ENCODE peak calls at places on chromosome 2, in seven cellular contexts. M is HepG2, W is hepatocyte, R is body of pancreas, Q is tibial nerve, Y is mesendoderm, I is aorta. L is an unnamed sample. For H3K27me3, the result is how much of the 10 kb centered on the place peaks cover.

GRCh38 chr2:112541315-112542122 is 746 bp upstream of the POLR1B start:
- DNase-seq in M (no peak), W (peak), R (peak), Q (no peak), Y (peak), I (peak), L (peak)

GRCh38 chr2:72148391-72148974 is 821 bp upstream of the CYP26B1 start:
- DNase-seq in M (no peak), W (peak), R (peak), Q (peak), Y (no peak), I (peak), L (no peak)

GRCh38 chr2:236507393-236508085 is 62.1 kb upstream of the ACKR3 start:
- DNase-seq in M (no peak), W (peak), R (peak), Q (no peak), Y (peak), I (peak), L (peak)

GRCh38 chr2:200603972-200604371 is 18.2 kb downstream of the AOX1 start:
- DNase-seq in M (peak), W (peak), R (no peak), Q (no peak), Y (peak), I (no peak), L (no peak)

GRCh38 chr2:3483227-3483985 is 35.9 kb downstream of the ADI1 start:
- DNase-seq in M (no peak), W (no peak), R (peak), Q (no peak), Y (peak), I (peak), L (peak)

GRCh38 chr2:129281761-129282160 is 697.7 kb upstream of the RAB6C start:
- DNase-seq in M (no peak), W (no peak), R (no peak), Q (no peak), Y (no peak), I (no peak), L (no peak)

GRCh38 chr2:152657042-152657441 is 60.2 kb downstream of the PRPF40A start:
- DNase-seq in M (no peak), W (no peak), R (no peak), Q (no peak), Y (no peak), I (no peak), L (no peak)

GRCh38 chr2:69770193-69770702 is 28.3 kb downstream of the ANXA4 start:
- DNase-seq in M (peak), W (peak), R (no peak), Q (peak), Y (peak), I (no peak), L (no peak)

GRCh38 chr2:59000796-59001195 is 759.7 kb upstream of the FANCL start:
- DNase-seq in M (no peak), W (no peak), R (no peak), Q (no peak), Y (no peak), I (no peak), L (no peak)

GRCh38 chr2:119697290-119698013 is 18.5 kb downstream of the TMEM177 start:
- DNase-seq in M (no peak), W (no peak), R (no peak), Q (no peak), Y (no peak), I (no peak), L (no peak)

GRCh38 chr2:225558425-225558824 is 158.9 kb downstream of the NYAP2 start:
- DNase-seq in M (no peak), W (no peak), R (no peak), Q (no peak), Y (no peak), I (no peak), L (no peak)

GRCh38 chr2:44941551-44942234 is at the start of gene SIX3:
- DNase-seq in M (no peak), W (no peak), R (no peak), Q (no peak), Y (peak), I (no peak), L (no peak)

GRCh38 chr2:207416936-207417718 is 112.6 kb upstream of the CREB1 start:
- DNase-seq in M (no peak), W (no peak), R (no peak), Q (no peak), Y (no peak), I (no peak), L (no peak)

GRCh38 chr2:167103028-167103756 is 214.9 kb downstream of the XIRP2 start:
- DNase-seq in M (peak), W (no peak), R (no peak), Q (no peak), Y (no peak), I (no peak), L (no peak)

GRCh38 chr2:194954216-194954615 is 702.8 kb upstream of the SLC39A10 start:
- DNase-seq in M (no peak), W (no peak), R (no peak), Q (no peak), Y (no peak), I (no peak), L (no peak)

GRCh38 chr2:149732001-149732685 is 144.6 kb upstream of the MMADHC start:
- DNase-seq in M (no peak), W (peak), R (no peak), Q (no peak), Y (no peak), I (no peak), L (no peak)

GRCh38 chr2:190766581-190766980 is 114.0 kb upstream of the GLS start:
- DNase-seq in M (no peak), W (no peak), R (no peak), Q (no peak), Y (no peak), I (no peak), L (no peak)

GRCh38 chr2:226652388-226652787 is 147.2 kb downstream of the IRS1 start:
- DNase-seq in M (no peak), W (no peak), R (no peak), Q (no peak), Y (no peak), I (no peak), L (no peak)

GRCh38 chr2:39313575-39313974 is 69.8 kb upstream of the CDKL4 start:
- DNase-seq in M (no peak), W (no peak), R (no peak), Q (no peak), Y (no peak), I (no peak), L (no peak)

GRCh38 chr2:241654551-241654950 is 17.1 kb downstream of the ATG4B start:
- DNase-seq in M (no peak), W (no peak), R (no peak), Q (no peak), Y (no peak), I (no peak), L (no peak)
- H3K4me3 ChIP-seq in M (no peak), W (no peak), R (no peak), Q (no peak), Y (no peak), I (no peak), L (no peak)

DNA sequence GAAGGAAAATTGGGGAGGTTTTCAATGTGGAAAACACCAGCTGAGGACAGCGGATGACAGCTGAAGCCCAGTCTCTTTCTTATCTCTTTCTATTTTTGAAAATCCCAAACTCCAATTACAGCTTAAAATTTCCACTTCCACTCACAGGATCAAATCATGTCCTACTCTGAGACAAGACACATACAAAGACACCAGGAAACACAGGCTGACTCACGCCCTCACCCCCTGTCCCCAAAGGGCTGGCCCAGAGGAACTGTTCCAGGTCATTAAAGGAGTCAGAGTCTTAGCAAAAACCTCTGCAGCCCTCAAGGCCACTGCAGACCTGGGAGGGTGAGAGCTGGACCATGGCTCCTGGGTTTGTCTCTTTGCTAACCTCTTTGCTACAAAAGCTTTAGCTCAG is 143.1 kb upstream of the CAPN13 start:
- DNase-seq in M (no peak), W (no peak), R (no peak), Q (no peak), Y (no peak), I (no peak), L (no peak)
- H3K27me3 ChIP-seq in M (under half), W (under half), R (under half), Q (under half), Y (under half), I (under half), L (under half)

GRCh38 chr2:62216113-62216512 is 20.2 kb downstream of the B3GNT2 start:
- DNase-seq in M (no peak), W (no peak), R (no peak), Q (no peak), Y (no peak), I (no peak), L (no peak)

GRCh38 chr2:62215306-62216064 is 19.6 kb downstream of the B3GNT2 start:
- DNase-seq in M (no peak), W (peak), R (no peak), Q (no peak), Y (peak), I (no peak), L (no peak)

GRCh38 chr2:62216616-62217015 is 20.7 kb downstream of the B3GNT2 start:
- DNase-seq in M (peak), W (peak), R (peak), Q (peak), Y (no peak), I (no peak), L (no peak)

GRCh38 chr2:62217980-62218379 is 22.1 kb downstream of the B3GNT2 start:
- DNase-seq in M (no peak), W (no peak), R (peak), Q (no peak), Y (no peak), I (no peak), L (no peak)

DNA sequence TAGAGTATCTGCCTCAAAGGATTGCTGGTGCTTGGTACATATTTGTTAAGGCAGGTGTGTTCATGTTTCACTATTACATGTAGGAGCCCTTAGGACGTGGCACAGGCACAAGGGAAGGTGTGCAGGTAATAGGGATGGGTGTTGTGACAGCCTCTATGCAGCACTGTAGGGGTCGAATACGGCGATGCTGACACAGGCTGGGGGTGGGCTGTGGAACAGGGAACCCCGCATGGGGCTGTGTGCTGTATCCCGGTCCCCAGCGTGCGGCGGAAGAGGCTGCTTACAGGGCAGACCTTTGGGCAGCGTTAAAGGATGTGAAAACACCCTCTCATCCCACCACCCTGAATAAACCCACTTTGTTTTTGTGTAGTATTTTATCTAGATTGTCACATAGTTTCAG is 21.5 kb downstream of the B3GNT2 start:
- DNase-seq in M (no peak), W (no peak), R (no peak), Q (no peak), Y (no peak), I (no peak), L (no peak)
- H3K4me3 ChIP-seq in M (no peak), W (no peak), R (no peak), Q (no peak), Y (no peak), I (no peak), L (no peak)

DNA sequence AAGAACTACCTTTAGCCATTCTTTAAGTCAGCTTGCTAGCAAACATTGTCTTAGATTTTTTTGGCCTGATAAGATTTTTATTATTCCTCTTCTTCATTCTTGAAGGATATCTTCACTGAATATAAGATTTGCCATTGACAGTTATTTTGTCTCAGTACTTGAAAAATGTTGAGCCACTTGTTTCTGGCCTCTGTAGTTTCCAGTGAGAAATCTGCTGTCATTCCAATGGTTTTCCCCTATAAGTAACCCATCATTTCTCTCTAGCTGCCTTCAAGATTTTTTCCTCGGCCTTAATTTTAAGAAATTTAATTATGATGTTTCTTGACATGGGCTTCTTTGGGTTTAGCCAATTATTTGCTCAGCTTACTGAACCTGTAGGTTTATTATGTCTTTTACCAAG is 32.6 kb downstream of the ACOXL start:
- DNase-seq in M (no peak), W (no peak), R (no peak), Q (no peak), Y (no peak), I (no peak), L (no peak)
- H3K27me3 ChIP-seq in M (under half), W (under half), R (under half), Q (under half), Y (under half), I (under half), L (under half)

GRCh38 chr2:157444643-157445040 is 753 bp upstream of the CYTIP start:
- DNase-seq in M (no peak), W (no peak), R (no peak), Q (no peak), Y (no peak), I (no peak), L (no peak)
- H3K4me3 ChIP-seq in M (no peak), W (no peak), R (no peak), Q (no peak), Y (no peak), I (no peak), L (peak)

L was measured in upper lobe of right lung.